ENCODE peak calls at places on chromosomes 11 and 22, in eight cellular contexts. Y is OCI-LY7, U is spleen, A is heart right ventricle, J is upper lobe of left lung, N is fibroblast of mammary gland, I is thoracic aorta, F is kidney. W is an unnamed sample.

GRCh38 chr11:8566613-8567210 is 27.3 kb downstream of the STK33 start:
- DNase-seq in Y (peak), U (no peak), A (no peak), J (no peak), N (peak), I (no peak), F (no peak), W (peak)

GRCh38 chr11:118789501-118790356 is 1.2 kb downstream of the DDX6 start:
- DNase-seq in Y (peak), U (no peak), A (no peak), J (no peak), N (peak), I (no peak), F (no peak), W (peak)

GRCh38 chr22:22702874-22703570 is 58.6 kb downstream of the GGTLC2 start:
- DNase-seq in Y (no peak), U (no peak), A (no peak), J (no peak), N (no peak), I (no peak), F (no peak), W (no peak)

GRCh38 chr22:47066616-47066905 is 304.1 kb downstream of the TBC1D22A start:
- DNase-seq in Y (no peak), U (peak), A (no peak), J (no peak), N (no peak), I (no peak), F (no peak), W (no peak)

GRCh38 chr11:65187146-65187675 is 5.5 kb downstream of the CAPN1 start:
- DNase-seq in Y (no peak), U (no peak), A (no peak), J (no peak), N (no peak), I (no peak), F (peak), W (no peak)

GRCh38 chr11:33387996-33388395 is 130.8 kb downstream of the HIPK3 start:
- DNase-seq in Y (peak), U (no peak), A (no peak), J (no peak), N (no peak), I (no peak), F (no peak), W (no peak)

GRCh38 chr11:128473631-128474030 is 113.7 kb downstream of the ETS1 start:
- DNase-seq in Y (peak), U (no peak), A (no peak), J (no peak), N (no peak), I (no peak), F (no peak), W (no peak)

GRCh38 chr11:63838150-63838681 is 694 bp upstream of the MARK2 start:
- DNase-seq in Y (no peak), U (peak), A (no peak), J (no peak), N (no peak), I (no peak), F (peak), W (no peak)

GRCh38 chr22:24937114-24937513 is 9.4 kb downstream of the LHFPL7 start:
- DNase-seq in Y (peak), U (no peak), A (no peak), J (no peak), N (peak), I (no peak), F (no peak), W (no peak)

GRCh38 chr11:34146411-34146810 is 41.0 kb downstream of the NAT10 start:
- DNase-seq in Y (no peak), U (no peak), A (no peak), J (no peak), N (no peak), I (no peak), F (no peak), W (no peak)

GRCh38 chr11:17864478-17864941 is 129.9 kb downstream of the KCNC1 start:
- DNase-seq in Y (peak), U (no peak), A (no peak), J (no peak), N (no peak), I (no peak), F (no peak), W (no peak)

DNA sequence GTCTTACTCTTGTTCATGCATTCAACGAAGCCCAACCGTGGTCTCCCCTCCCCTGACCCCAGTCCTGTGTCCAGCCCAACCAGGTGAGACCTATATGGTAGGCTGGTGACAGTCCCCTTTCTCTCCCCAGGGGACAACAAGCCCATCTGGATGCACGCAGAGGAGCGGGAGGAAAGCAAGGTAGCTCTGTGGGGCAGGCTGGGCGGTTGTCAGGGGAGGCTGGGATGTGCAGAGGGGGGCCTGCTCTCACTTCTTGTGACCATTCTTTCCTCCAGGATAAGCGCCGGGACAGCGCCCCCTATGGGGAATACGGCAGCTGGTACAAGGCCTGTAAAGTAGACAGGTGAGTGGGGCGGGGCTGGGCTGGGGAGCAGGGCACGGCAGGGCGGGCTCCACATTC is 3.5 kb upstream of the RAB1B start:
- DNase-seq in Y (peak), U (peak), A (no peak), J (no peak), N (no peak), I (no peak), F (no peak), W (no peak)
- TF ChIP-seq CTCF in Y (peak), U (peak), A (no peak), J (peak), N (peak), I (peak), F (no peak), W (peak)

GRCh38 chr11:123055132-123055924 is 6.6 kb downstream of the HSPA8 start:
- DNase-seq in Y (no peak), U (no peak), A (no peak), J (no peak), N (no peak), I (no peak), F (no peak), W (no peak)

GRCh38 chr11:123056835-123057491 is 5.0 kb downstream of the HSPA8 start:
- DNase-seq in Y (no peak), U (no peak), A (no peak), J (no peak), N (no peak), I (no peak), F (no peak), W (no peak)

GRCh38 chr11:123060265-123061000 is 1.5 kb downstream of the HSPA8 start:
- DNase-seq in Y (peak), U (no peak), A (no peak), J (no peak), N (no peak), I (no peak), F (no peak), W (no peak)

GRCh38 chr11:123054301-123055065 is 7.5 kb downstream of the HSPA8 start:
- DNase-seq in Y (peak), U (no peak), A (peak), J (no peak), N (peak), I (no peak), F (no peak), W (peak)

DNA sequence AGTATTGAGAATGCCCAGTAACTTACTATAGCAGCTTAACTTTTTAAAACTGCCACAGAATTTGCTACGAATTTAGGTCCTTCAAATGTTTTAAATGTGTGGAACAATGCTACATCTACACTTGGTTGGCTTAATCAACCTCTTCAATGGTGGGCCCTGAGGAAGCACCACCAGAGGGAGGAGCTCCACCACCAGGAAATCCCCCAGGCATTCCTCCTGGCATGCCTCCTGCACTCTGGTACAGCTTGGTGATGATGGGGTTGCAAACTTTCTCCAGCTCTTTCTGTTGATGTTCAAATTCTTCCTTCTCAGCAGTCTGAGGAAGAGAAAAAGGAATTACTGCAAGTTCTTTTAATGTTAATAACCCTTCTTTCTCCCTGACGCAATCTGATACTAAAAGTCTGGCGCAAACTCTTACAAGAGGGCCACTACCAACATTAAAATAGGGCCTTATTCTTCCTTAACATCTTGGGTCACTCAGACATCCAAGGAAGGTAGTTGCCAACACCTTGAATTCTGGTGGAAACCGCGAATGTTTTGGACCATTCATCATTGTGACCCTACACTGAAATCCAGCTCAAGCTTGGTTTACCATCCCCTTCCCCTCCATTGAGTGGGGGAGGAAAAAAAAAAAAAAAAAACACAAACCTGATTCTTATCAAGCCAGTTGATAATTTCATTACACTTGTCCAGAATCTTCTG is 4.2 kb downstream of the HSPA8 start:
- DNase-seq in Y (no peak), U (no peak), A (no peak), J (no peak), N (no peak), I (no peak), F (no peak), W (no peak)
- H3K4me3 ChIP-seq in Y (peak), U (peak), A (peak), J (no peak), N (no peak), I (no peak), F (peak), W (no peak)

GRCh38 chr11:20065040-20065805 is 95.1 kb downstream of the DBX1 start:
- DNase-seq in Y (no peak), U (no peak), A (no peak), J (no peak), N (no peak), I (no peak), F (no peak), W (no peak)

GRCh38 chr11:20068691-20069090 is 91.6 kb downstream of the DBX1 start:
- DNase-seq in Y (no peak), U (no peak), A (no peak), J (no peak), N (no peak), I (no peak), F (no peak), W (no peak)

GRCh38 chr11:20067665-20068064 is 92.6 kb downstream of the DBX1 start:
- DNase-seq in Y (no peak), U (no peak), A (no peak), J (no peak), N (no peak), I (no peak), F (no peak), W (no peak)

GRCh38 chr11:20066013-20066782 is 94.1 kb downstream of the DBX1 start:
- DNase-seq in Y (no peak), U (no peak), A (no peak), J (no peak), N (no peak), I (no peak), F (no peak), W (no peak)

GRCh38 chr11:20066783-20067156 is 93.5 kb downstream of the DBX1 start:
- DNase-seq in Y (no peak), U (no peak), A (no peak), J (no peak), N (no peak), I (no peak), F (no peak), W (no peak)
- TF ChIP-seq CTCF in Y (no peak), U (no peak), A (no peak), J (no peak), N (no peak), I (no peak), F (no peak), W (no peak)

GRCh38 chr11:95230054-95231034 is 658 bp downstream of the SESN3 start:
- DNase-seq in Y (peak), U (no peak), A (peak), J (peak), N (peak), I (no peak), F (peak), W (no peak)

GRCh38 chr11:95231126-95231880 is at the start of gene SESN3:
- DNase-seq in Y (peak), U (peak), A (peak), J (peak), N (peak), I (peak), F (peak), W (peak)

GRCh38 chr11:95229199-95230053 is 1.6 kb downstream of the SESN3 start:
- DNase-seq in Y (no peak), U (peak), A (no peak), J (no peak), N (peak), I (no peak), F (no peak), W (no peak)

GRCh38 chr11:95231881-95232605 is 1.0 kb upstream of the SESN3 start:
- DNase-seq in Y (peak), U (peak), A (peak), J (peak), N (peak), I (no peak), F (peak), W (peak)

DNA sequence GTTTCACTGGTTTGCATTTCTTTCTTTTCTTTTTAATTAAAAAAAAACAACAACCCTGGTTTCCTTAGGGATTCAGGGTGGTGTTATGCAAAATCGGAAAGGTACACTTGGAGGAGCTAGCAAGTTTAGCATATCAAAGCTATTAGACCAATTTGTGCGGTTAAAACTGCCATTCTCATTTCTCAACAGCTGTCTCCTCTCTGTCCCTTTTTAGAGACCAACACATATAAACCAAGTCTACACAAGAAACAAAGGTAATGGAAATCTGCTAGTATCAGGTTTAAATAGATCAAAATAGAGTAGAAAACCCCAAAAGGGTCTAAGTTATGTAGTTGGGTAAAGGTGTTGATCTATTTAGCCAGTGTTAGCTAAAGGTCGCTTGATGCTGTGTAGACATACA is 1.7 kb upstream of the SESN3 start:
- DNase-seq in Y (no peak), U (no peak), A (no peak), J (no peak), N (no peak), I (no peak), F (no peak), W (no peak)
- H3K4me3 ChIP-seq in Y (peak), U (peak), A (peak), J (peak), N (peak), I (peak), F (peak), W (peak)

DNA sequence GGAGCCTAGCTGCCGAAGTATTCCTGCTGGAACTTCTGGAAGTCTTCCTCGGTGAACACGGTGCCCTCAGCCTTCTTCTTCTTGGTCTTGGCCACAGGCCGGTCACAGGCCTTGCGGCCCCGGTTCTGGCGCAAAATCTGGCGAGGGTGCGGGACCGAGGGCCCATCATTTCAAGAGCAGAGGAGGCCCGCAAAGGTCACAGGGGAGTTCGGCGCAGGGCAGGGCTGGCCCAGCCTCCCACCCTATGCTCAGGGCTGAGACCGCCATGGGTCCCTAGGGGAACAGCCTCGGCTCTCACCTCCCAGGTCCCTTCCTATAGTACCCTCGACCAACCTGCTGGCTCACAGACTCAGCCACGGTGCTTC is 3.1 kb downstream of the RPS19BP1 start:
- DNase-seq in Y (peak), U (peak), A (no peak), J (no peak), N (no peak), I (no peak), F (no peak), W (no peak)
- TF ChIP-seq CTCF in Y (peak), U (peak), A (peak), J (no peak), N (no peak), I (no peak), F (no peak), W (no peak)

DNA sequence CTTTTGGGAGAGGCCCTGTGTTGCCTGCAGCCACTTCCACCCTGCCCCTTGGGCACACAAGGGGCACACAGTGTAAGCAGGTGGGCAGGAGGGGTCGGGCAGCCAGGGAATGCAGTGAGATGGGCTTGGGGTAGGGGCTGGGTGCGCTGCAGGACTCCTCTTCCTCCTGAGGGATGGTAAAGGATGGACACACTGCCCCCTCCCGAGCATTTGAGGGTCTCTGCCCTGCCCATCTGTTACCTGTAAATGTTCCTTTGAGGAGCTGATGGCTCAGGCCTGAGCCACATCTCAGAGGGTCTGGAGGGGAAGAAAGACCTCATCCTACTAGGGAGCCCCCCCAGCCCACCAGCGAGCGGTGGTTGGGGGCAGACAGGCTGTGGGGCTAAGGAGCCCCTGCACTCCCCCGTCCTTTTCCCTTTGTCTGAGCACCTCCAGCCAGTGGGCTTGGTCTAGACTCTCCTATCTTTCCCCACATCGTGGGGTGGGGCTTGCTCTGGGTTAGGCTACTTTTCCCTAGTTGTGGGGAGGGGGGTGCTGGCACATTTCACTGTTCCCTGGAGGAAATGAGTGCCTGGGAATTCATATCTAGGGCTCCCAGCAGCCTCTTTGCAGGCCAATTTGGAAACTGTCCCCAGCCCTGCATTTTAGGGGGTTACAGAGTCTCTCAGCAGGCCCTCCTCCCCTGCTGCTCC is 1.7 kb upstream of the TSSC4 start:
- DNase-seq in Y (no peak), U (no peak), A (no peak), J (no peak), N (no peak), I (no peak), F (no peak), W (no peak)
- H3K4me3 ChIP-seq in Y (peak), U (peak), A (peak), J (no peak), N (no peak), I (peak), F (peak), W (peak)

GRCh38 chr11:44036811-44037657 is 10.7 kb upstream of the ACCSL start:
- DNase-seq in Y (peak), U (peak), A (peak), J (peak), N (peak), I (peak), F (peak), W (peak)
- TF ChIP-seq CTCF in Y (peak), U (peak), A (peak), J (peak), N (peak), I (peak), F (peak), W (peak)

DNA sequence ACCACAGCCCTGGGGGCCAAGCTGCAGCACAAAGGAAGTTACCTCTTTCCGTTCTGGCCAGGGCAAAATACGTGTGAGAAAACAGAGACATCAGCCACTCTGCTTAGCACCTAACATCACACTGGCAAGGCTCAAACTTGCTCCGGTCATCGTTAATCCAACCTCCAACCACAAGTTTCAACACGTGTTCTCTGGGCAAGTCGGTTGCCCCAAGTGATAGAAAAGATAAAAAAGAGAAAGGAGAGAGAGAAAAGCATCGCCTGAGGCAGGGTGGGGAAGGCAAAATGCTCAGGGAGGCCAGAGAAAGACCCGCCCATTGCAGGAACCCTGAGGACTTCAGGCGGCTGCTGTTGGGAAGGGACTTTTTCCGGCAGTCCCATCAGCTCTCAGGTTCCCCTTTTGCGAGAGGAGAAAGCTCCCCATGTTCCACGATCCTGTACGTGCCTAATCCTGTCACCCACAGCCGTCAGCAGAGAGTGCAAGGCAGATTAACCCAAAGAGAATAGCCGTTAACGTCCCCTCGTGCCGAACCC is 18.5 kb upstream of the B4GALNT4 start:
- DNase-seq in Y (peak), U (peak), A (no peak), J (no peak), N (no peak), I (no peak), F (no peak), W (no peak)
- H3K4me3 ChIP-seq in Y (no peak), U (peak), A (no peak), J (no peak), N (no peak), I (no peak), F (no peak), W (no peak)

DNA sequence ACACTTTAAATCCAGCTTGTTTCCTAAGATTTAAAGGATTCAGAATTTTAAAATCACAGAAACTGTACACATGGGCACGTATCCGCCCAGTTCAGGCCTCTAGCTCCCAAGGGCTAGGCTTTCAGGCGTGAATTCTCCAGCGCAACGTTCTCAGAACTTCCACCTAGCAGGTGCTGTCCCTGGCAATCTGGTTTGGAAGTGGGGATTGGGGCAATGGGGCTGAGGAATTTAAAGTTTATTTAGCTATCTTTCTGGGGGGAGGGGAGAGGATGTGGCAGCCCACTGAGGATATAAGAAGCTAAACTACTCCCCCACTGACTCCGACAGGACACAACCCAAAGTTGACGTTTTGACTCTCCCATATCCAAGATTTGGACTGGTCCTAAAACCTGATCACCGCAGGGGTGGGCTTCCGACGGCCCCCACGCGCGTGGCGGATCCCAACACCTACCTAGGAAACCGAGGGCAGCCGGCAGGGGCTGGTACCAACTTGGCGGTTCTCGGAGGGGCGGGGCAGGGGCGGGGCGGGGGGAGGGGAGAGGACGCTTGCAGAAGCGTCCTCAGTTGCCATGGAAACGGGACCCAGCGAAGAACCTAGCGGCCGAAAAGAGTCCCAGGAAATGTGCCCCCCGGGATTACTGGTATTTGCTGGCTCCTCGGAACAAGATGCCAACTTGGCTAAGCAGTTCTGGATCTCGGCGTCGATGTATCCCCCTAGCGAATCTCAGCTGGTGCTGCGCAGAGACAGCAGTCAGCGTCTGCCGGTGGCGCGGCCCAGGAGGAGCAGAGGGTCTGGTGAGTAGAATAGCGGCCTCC is at the start of gene HOATZ:
- DNase-seq in Y (no peak), U (no peak), A (no peak), J (no peak), N (no peak), I (no peak), F (no peak), W (no peak)
- TF ChIP-seq CTCF in Y (no peak), U (no peak), A (no peak), J (no peak), N (no peak), I (no peak), F (no peak), W (peak)